ENCODE peak calls at places on chromosomes 6 and 20, in six cellular contexts. One of them, this sample, is unnamed.

GRCh38 chr20:60071965-60072364 is 113.7 kb downstream of the CDH26 start:
- DNase-seq in H9: no peak
- DNase-seq in trophoblast cell: no peak
- DNase-seq in neuronal stem cell: no peak
- DNase-seq in mesenchymal stem cell: no peak
- DNase-seq in H1: no peak
- DNase-seq in this sample: peak; percentile 9

GRCh38 chr6:161300823-161301222 is 27.0 kb upstream of the AGPAT4 start:
- DNase-seq in H9: no peak
- DNase-seq in trophoblast cell: no peak
- DNase-seq in neuronal stem cell: no peak
- DNase-seq in mesenchymal stem cell: no peak
- DNase-seq in H1: no peak
- DNase-seq in this sample: no peak

GRCh38 chr6:155378284-155378683 is 64.0 kb upstream of the TFB1M start:
- DNase-seq in H9: no peak
- DNase-seq in trophoblast cell: no peak
- DNase-seq in neuronal stem cell: no peak
- DNase-seq in mesenchymal stem cell: no peak
- DNase-seq in H1: no peak
- DNase-seq in this sample: no peak

GRCh38 chr6:131909408-131910218 is 41.6 kb downstream of the CCN2 start:
- DNase-seq in H9: peak; percentile 73
- DNase-seq in trophoblast cell: peak; percentile 64
- DNase-seq in neuronal stem cell: peak; percentile 65
- DNase-seq in mesenchymal stem cell: peak; percentile 77
- DNase-seq in H1: no peak
- DNase-seq in this sample: peak; percentile 72

GRCh38 chr20:43721429-43722152 is 5.2 kb downstream of the GTSF1L start:
- DNase-seq in H9: peak; percentile 58
- DNase-seq in trophoblast cell: no peak
- DNase-seq in neuronal stem cell: no peak
- DNase-seq in mesenchymal stem cell: no peak
- DNase-seq in H1: no peak
- DNase-seq in this sample: no peak

GRCh38 chr20:40843251-40843650 is 154.2 kb upstream of the MAFB start:
- DNase-seq in H9: no peak
- DNase-seq in trophoblast cell: no peak
- DNase-seq in neuronal stem cell: no peak
- DNase-seq in mesenchymal stem cell: no peak
- DNase-seq in H1: no peak
- DNase-seq in this sample: no peak

GRCh38 chr6:118705799-118706481 is 54.5 kb upstream of the CEP85L start:
- DNase-seq in H9: peak; percentile 64
- DNase-seq in trophoblast cell: peak; percentile 55
- DNase-seq in neuronal stem cell: peak; percentile 41
- DNase-seq in mesenchymal stem cell: peak; percentile 60
- DNase-seq in H1: peak; percentile 9
- DNase-seq in this sample: peak; percentile 36

GRCh38 chr20:12660918-12661317 is 347.9 kb upstream of the SPTLC3 start:
- DNase-seq in H9: peak; percentile 56
- DNase-seq in trophoblast cell: no peak
- DNase-seq in neuronal stem cell: peak; percentile 2
- DNase-seq in mesenchymal stem cell: no peak
- DNase-seq in H1: peak; percentile 33
- DNase-seq in this sample: no peak

GRCh38 chr6:11224252-11224965 is 8.1 kb downstream of the NEDD9 start:
- DNase-seq in H9: no peak
- DNase-seq in trophoblast cell: no peak
- DNase-seq in neuronal stem cell: no peak
- DNase-seq in mesenchymal stem cell: peak; percentile 67
- DNase-seq in H1: no peak
- DNase-seq in this sample: peak; percentile 74

GRCh38 chr6:56729719-56730118 is 87.0 kb upstream of the DST start:
- DNase-seq in H9: no peak
- DNase-seq in trophoblast cell: peak; percentile 3
- DNase-seq in neuronal stem cell: no peak
- DNase-seq in mesenchymal stem cell: peak; percentile 80
- DNase-seq in H1: no peak
- DNase-seq in this sample: peak; percentile 72

GRCh38 chr20:1841554-1842140 is 53.6 kb upstream of the SIRPA start:
- DNase-seq in H9: no peak
- DNase-seq in trophoblast cell: no peak
- DNase-seq in neuronal stem cell: no peak
- DNase-seq in mesenchymal stem cell: peak; percentile 41
- DNase-seq in H1: no peak
- DNase-seq in this sample: peak; percentile 26

GRCh38 chr6:162373868-162374267 is 353.7 kb downstream of the PRKN start:
- DNase-seq in H9: no peak
- DNase-seq in trophoblast cell: no peak
- DNase-seq in neuronal stem cell: no peak
- DNase-seq in mesenchymal stem cell: no peak
- DNase-seq in H1: no peak
- DNase-seq in this sample: no peak

GRCh38 chr6:144804246-144804790 is 519.2 kb downstream of the UTRN start:
- DNase-seq in H9: no peak
- DNase-seq in trophoblast cell: no peak
- DNase-seq in neuronal stem cell: no peak
- DNase-seq in mesenchymal stem cell: no peak
- DNase-seq in H1: no peak
- DNase-seq in this sample: peak; percentile 11

GRCh38 chr20:1654994-1655393 is 2.6 kb downstream of the SIRPG start:
- DNase-seq in H9: no peak
- DNase-seq in trophoblast cell: no peak
- DNase-seq in neuronal stem cell: no peak
- DNase-seq in mesenchymal stem cell: no peak
- DNase-seq in H1: no peak
- DNase-seq in this sample: no peak

GRCh38 chr6:119479860-119480655 is 130.5 kb upstream of the MAN1A1 start:
- DNase-seq in H9: no peak
- DNase-seq in trophoblast cell: no peak
- DNase-seq in neuronal stem cell: no peak
- DNase-seq in mesenchymal stem cell: peak; percentile 52
- DNase-seq in H1: no peak
- DNase-seq in this sample: peak; percentile 57

GRCh38 chr6:138297761-138298298 is 79.5 kb upstream of the PBOV1 start:
- DNase-seq in H9: no peak
- DNase-seq in trophoblast cell: peak; percentile 62
- DNase-seq in neuronal stem cell: no peak
- DNase-seq in mesenchymal stem cell: peak; percentile 58
- DNase-seq in H1: no peak
- DNase-seq in this sample: no peak

GRCh38 chr20:50014570-50015562 is 32.1 kb downstream of the SNAI1 start:
- DNase-seq in H9: no peak
- DNase-seq in trophoblast cell: no peak
- DNase-seq in neuronal stem cell: no peak
- DNase-seq in mesenchymal stem cell: no peak
- DNase-seq in H1: no peak
- DNase-seq in this sample: no peak

GRCh38 chr20:62768815-62769287 is 27.4 kb upstream of the MRGBP start:
- DNase-seq in H9: no peak
- DNase-seq in trophoblast cell: no peak
- DNase-seq in neuronal stem cell: no peak
- DNase-seq in mesenchymal stem cell: no peak
- DNase-seq in H1: no peak
- DNase-seq in this sample: peak; percentile 61

GRCh38 chr6:28211840-28212509 is 13.1 kb upstream of the ZSCAN9 start:
- DNase-seq in H9: peak; percentile 41
- DNase-seq in trophoblast cell: no peak
- DNase-seq in neuronal stem cell: peak; percentile 17
- DNase-seq in mesenchymal stem cell: no peak
- DNase-seq in H1: no peak
- DNase-seq in this sample: no peak

GRCh38 chr6:139983555-139984276 is 609.3 kb upstream of the CITED2 start:
- DNase-seq in H9: no peak
- DNase-seq in trophoblast cell: peak; percentile 82
- DNase-seq in neuronal stem cell: no peak
- DNase-seq in mesenchymal stem cell: peak; percentile 78
- DNase-seq in H1: no peak
- DNase-seq in this sample: peak; percentile 58

GRCh38 chr6:152984387-152984872 is 1.6 kb upstream of the FBXO5 start:
- DNase-seq in H9: no peak
- DNase-seq in trophoblast cell: no peak
- DNase-seq in neuronal stem cell: no peak
- DNase-seq in mesenchymal stem cell: no peak
- DNase-seq in H1: no peak
- DNase-seq in this sample: no peak

DNA sequence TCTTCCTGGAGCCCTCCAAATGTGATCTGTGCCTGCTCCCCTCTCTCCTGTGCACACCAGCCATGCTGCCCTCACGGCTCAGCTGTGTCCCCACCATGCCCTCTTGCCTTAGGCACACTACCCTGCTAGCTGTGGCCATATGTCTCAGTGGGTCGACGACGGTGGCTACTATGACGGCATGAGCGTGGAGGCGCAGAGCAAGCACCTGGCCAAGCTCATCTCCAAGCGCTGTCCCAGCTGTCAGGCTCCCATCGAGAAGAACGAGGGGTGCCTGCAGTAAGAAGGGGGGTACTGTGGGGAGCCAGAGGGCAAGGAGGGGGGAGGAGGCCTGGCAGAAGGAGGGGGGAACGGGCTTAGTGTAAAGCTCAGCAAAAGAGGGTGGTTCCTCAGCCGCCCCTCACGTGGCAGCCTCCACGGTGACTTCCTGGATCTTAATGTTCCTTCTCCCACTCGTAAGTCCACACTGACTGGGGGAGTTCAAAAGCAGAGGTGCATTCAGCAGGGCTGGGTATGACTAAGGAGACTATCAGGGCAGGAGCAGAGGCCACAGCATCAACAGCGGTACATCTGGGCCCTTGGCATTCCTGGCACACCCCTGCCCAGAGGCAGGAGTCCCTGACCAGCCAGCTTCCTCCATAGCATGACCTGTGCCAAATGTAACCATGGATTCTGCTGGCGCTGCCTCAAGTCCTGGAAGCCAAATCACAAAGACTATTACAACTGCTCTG is 8.1 kb downstream of the DNPH1 start:
- DNase-seq in H9: no peak
- DNase-seq in trophoblast cell: no peak
- DNase-seq in neuronal stem cell: no peak
- DNase-seq in mesenchymal stem cell: no peak
- DNase-seq in H1: no peak
- DNase-seq in this sample: no peak
- H3K14ac ChIP-seq in H9: no peak overlapping the region
- H3K14ac ChIP-seq in trophoblast cell: no peak overlapping the region
- H3K14ac ChIP-seq in neuronal stem cell: no peak overlapping the region
- H3K14ac ChIP-seq in mesenchymal stem cell: no peak overlapping the region
- H3K14ac ChIP-seq in H1: no peak overlapping the region
- H3K14ac ChIP-seq in this sample: no peak overlapping the region

DNA sequence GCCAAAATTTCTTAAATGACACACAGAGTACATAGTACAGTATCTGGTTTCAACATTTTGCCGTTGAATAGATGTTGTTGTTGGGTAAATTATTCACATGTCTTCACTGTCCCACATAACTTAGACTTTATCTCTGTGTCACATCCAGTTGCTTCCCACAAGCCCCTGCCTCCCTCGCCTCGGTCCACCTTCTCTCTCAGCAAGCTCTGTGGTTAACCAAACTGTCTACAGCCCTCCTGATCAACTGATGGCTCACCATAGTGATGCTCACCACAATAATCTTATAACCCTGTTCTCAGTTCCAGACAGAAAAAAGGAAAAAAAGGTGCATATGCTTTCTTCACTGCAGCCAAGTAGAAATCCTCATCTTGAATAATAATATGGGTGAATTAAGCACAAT is 23.0 kb downstream of the IL17F start:
- DNase-seq in H9: no peak
- DNase-seq in trophoblast cell: no peak
- DNase-seq in neuronal stem cell: no peak
- DNase-seq in mesenchymal stem cell: no peak
- DNase-seq in H1: no peak
- DNase-seq in this sample: no peak
- H3K14ac ChIP-seq in H9: no peak overlapping the region
- H3K14ac ChIP-seq in trophoblast cell: no peak overlapping the region
- H3K14ac ChIP-seq in neuronal stem cell: no peak overlapping the region
- H3K14ac ChIP-seq in mesenchymal stem cell: no peak overlapping the region
- H3K14ac ChIP-seq in H1: no peak overlapping the region
- H3K14ac ChIP-seq in this sample: no peak overlapping the region

DNA sequence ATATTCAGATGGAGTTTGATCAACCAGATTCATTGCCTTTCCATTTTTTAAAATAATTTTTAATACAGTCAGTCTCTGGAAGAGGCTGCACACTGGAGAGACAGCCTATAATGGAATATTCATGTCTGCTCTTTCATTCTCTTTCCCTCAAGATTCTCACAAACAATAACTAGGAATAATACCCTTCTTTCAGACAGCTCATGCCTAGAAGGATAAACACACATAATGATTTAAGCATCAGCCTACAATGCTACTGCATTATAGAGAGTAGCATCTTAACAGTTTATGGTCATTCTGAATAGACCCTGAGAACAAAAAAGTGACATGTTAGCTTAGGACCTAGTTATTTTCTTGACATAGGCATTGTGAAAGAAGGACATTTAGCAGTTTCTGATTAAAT is 1692.3 kb downstream of the GRIK2 start:
- DNase-seq in H9: no peak
- DNase-seq in trophoblast cell: no peak
- DNase-seq in neuronal stem cell: no peak
- DNase-seq in mesenchymal stem cell: no peak
- DNase-seq in H1: no peak
- DNase-seq in this sample: no peak
- H3K14ac ChIP-seq in H9: no peak overlapping the region
- H3K14ac ChIP-seq in trophoblast cell: no peak overlapping the region
- H3K14ac ChIP-seq in neuronal stem cell: no peak overlapping the region
- H3K14ac ChIP-seq in mesenchymal stem cell: no peak overlapping the region
- H3K14ac ChIP-seq in H1: no peak overlapping the region
- H3K14ac ChIP-seq in this sample: no peak overlapping the region

DNA sequence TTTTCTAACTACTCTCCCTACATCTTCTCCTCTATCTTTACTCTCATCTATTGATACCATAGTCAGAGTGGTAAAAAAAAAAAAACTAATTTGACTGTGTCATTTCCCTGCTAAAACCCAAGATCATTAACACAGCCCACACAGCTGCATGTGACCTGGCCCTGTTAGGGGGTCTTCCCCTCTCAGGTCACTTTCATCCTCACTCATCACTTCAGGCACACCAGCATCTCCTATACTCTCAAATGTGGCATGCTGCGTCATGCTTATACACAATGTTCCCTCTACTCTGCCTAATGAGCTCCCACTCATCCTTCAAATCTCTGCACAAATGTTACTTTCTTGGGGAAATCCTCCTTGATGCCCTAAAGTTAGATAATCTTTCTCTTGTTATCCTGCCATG is 86.8 kb downstream of the CDK19 start:
- DNase-seq in H9: no peak
- DNase-seq in trophoblast cell: no peak
- DNase-seq in neuronal stem cell: no peak
- DNase-seq in mesenchymal stem cell: no peak
- DNase-seq in H1: no peak
- DNase-seq in this sample: no peak
- H3K14ac ChIP-seq in H9: no peak overlapping the region
- H3K14ac ChIP-seq in trophoblast cell: no peak overlapping the region
- H3K14ac ChIP-seq in neuronal stem cell: no peak overlapping the region
- H3K14ac ChIP-seq in mesenchymal stem cell: no peak overlapping the region
- H3K14ac ChIP-seq in H1: no peak overlapping the region
- H3K14ac ChIP-seq in this sample: no peak overlapping the region

GRCh38 chr6:109221543-109222195 is 126.4 kb downstream of the CEP57L1 start:
- DNase-seq in H9: no peak
- DNase-seq in trophoblast cell: no peak
- DNase-seq in neuronal stem cell: no peak
- DNase-seq in mesenchymal stem cell: no peak
- DNase-seq in H1: no peak
- DNase-seq in this sample: no peak
- H3K14ac ChIP-seq in H9: no peak overlapping the region
- H3K14ac ChIP-seq in trophoblast cell: no peak overlapping the region
- H3K14ac ChIP-seq in neuronal stem cell: no peak overlapping the region
- H3K14ac ChIP-seq in mesenchymal stem cell: no peak overlapping the region
- H3K14ac ChIP-seq in H1: no peak overlapping the region
- H3K14ac ChIP-seq in this sample: no peak overlapping the region

GRCh38 chr6:39790772-39791171 is 1.4 kb upstream of the DAAM2 start:
- DNase-seq in H9: no peak
- DNase-seq in trophoblast cell: no peak
- DNase-seq in neuronal stem cell: no peak
- DNase-seq in mesenchymal stem cell: peak; percentile 79
- DNase-seq in H1: no peak
- DNase-seq in this sample: peak; percentile 68
- H3K14ac ChIP-seq in H9: no peak overlapping the region
- H3K14ac ChIP-seq in trophoblast cell: no peak overlapping the region
- H3K14ac ChIP-seq in neuronal stem cell: no peak overlapping the region
- H3K14ac ChIP-seq in mesenchymal stem cell: no peak overlapping the region
- H3K14ac ChIP-seq in H1: no peak overlapping the region
- H3K14ac ChIP-seq in this sample: no peak overlapping the region

This sample was measured in IMR-90.